ENCODE peak calls at places on chromosomes 13 and 19, in four cellular contexts. N is WTC11; P is activated CD4-positive, alpha-beta T cell treated with anti-CD3 and anti-CD28 coated beads for 48 hours; M is stimulated activated CD8-positive, alpha-beta memory T cell treated with anti-CD3 and anti-CD28 coated beads, Interleukin-2, amount 100 ng/mL, for 1 hour. I is an unnamed sample.

GRCh38 chr13:97417698-97418097 is 16.3 kb upstream of the RAP2A start:
- DNase-seq in N (no peak), P (no peak), M (no peak), I (no peak)

GRCh38 chr19:49356382-49356781 is 5.8 kb downstream of the TEAD2 start:
- DNase-seq in N (no peak), P (no peak), M (no peak), I (no peak)

GRCh38 chr13:80740076-80740475 is 399.1 kb upstream of the SPRY2 start:
- DNase-seq in N (no peak), P (no peak), M (no peak), I (no peak)

GRCh38 chr13:31409678-31410356 is 210.0 kb downstream of the B3GLCT start:
- DNase-seq in N (no peak), P (no peak), M (no peak), I (no peak)

GRCh38 chr13:98384739-98385138 is 192.2 kb downstream of the STK24 start:
- DNase-seq in N (no peak), P (no peak), M (no peak), I (no peak)

GRCh38 chr13:42832341-42833153 is 51.2 kb downstream of the FAM216B start:
- DNase-seq in N (no peak), P (no peak), M (no peak), I (no peak)

GRCh38 chr13:106610511-106610910 is 42.6 kb upstream of the ARGLU1 start:
- DNase-seq in N (no peak), P (no peak), M (no peak), I (no peak)

GRCh38 chr13:50519866-50520265 is 323.6 kb downstream of the DLEU7 start:
- DNase-seq in N (no peak), P (no peak), M (no peak), I (no peak)

GRCh38 chr13:76861859-76862258 is 24.3 kb downstream of the KCTD12 start:
- DNase-seq in N (no peak), P (no peak), M (no peak), I (no peak)

GRCh38 chr13:96492758-96493157 is 402.9 kb downstream of the HS6ST3 start:
- DNase-seq in N (no peak), P (no peak), M (no peak), I (no peak)

GRCh38 chr13:101511766-101512165 is 59.3 kb downstream of the ITGBL1 start:
- DNase-seq in N (no peak), P (no peak), M (no peak), I (no peak)

GRCh38 chr13:107901996-107902562 is 313.3 kb downstream of the LIG4 start:
- DNase-seq in N (no peak), P (no peak), M (no peak), I (no peak)

GRCh38 chr19:33796164-33797100 is at the start of gene KCTD15:
- DNase-seq in N (peak; percentile 66), P (peak; percentile 59), M (no peak), I (peak; percentile 58)

GRCh38 chr19:34416021-34416545 is 11.9 kb downstream of the PDCD2L start:
- DNase-seq in N (no peak), P (no peak), M (no peak), I (no peak)

GRCh38 chr19:19338082-19338481 is 17.5 kb downstream of the MAU2 start:
- DNase-seq in N (no peak), P (no peak), M (no peak), I (no peak)

GRCh38 chr19:18520848-18521691 is 800 bp downstream of the ELL start:
- DNase-seq in N (peak; percentile 42), P (peak; percentile 28), M (peak; percentile 4), I (no peak)

GRCh38 chr13:114078501-114079451 is 53.6 kb downstream of the RASA3 start:
- DNase-seq in N (peak; percentile 7), P (no peak), M (no peak), I (no peak)

GRCh38 chr19:4123615-4124568 is at the start of gene MAP2K2:
- DNase-seq in N (peak; percentile 96), P (peak; percentile 98), M (peak; percentile 95), I (peak; percentile 98)

GRCh38 chr13:50073340-50073739 is 58.1 kb downstream of the KCNRG start:
- DNase-seq in N (no peak), P (no peak), M (no peak), I (no peak)

GRCh38 chr19:29287061-29287460 is 74.1 kb upstream of the UQCRFS1 start:
- DNase-seq in N (no peak), P (no peak), M (no peak), I (no peak)

GRCh38 chr13:98439136-98439828 is 137.6 kb downstream of the STK24 start:
- DNase-seq in N (no peak), P (no peak), M (no peak), I (no peak)

GRCh38 chr19:50203281-50204080 is at the start of gene MYH14:
- DNase-seq in N (peak; percentile 96), P (peak; percentile 51), M (no peak), I (peak; percentile 98)

GRCh38 chr13:25973576-25973975 is 78.2 kb downstream of the SHISA2 start:
- DNase-seq in N (no peak), P (peak; percentile 15), M (no peak), I (no peak)

I was measured in iPS-NIHi11.